ENCODE peak calls at places on chromosome 15, in five cellular contexts. J is PC-9, V is GM23338, P is SK-N-MC, I is DND-41. H is an unnamed sample.

GRCh38 chr15:40293006-40293405 is 10.1 kb upstream of the ANKRD63 start:
- DNase-seq in J (no peak), V (no peak), P (no peak), I (no peak), H (no peak)

GRCh38 chr15:59549339-59549807 is 62.2 kb upstream of the GCNT3 start:
- DNase-seq in J (no peak), V (peak; percentile 65), P (no peak), I (no peak), H (no peak)

GRCh38 chr15:58038426-58039106 is 26.9 kb downstream of the ALDH1A2 start:
- DNase-seq in J (no peak), V (no peak), P (no peak), I (no peak), H (no peak)

GRCh38 chr15:99249270-99249817 is at the start of gene TTC23:
- DNase-seq in J (peak; percentile 41), V (peak; percentile 76), P (peak; percentile 98), I (peak; percentile 40), H (peak; percentile 34)

GRCh38 chr15:22796079-22796478 is 9.6 kb downstream of the NIPA1 start:
- DNase-seq in J (no peak), V (no peak), P (no peak), I (no peak), H (no peak)

GRCh38 chr15:26453914-26454313 is 319.0 kb downstream of the GABRB3 start:
- DNase-seq in J (no peak), V (peak; percentile 58), P (no peak), I (no peak), H (peak; percentile 46)

GRCh38 chr15:70284438-70285214 is 186.9 kb upstream of the TLE3 start:
- DNase-seq in J (no peak), V (no peak), P (no peak), I (peak; percentile 15), H (no peak)

GRCh38 chr15:30885814-30886213 is 17.9 kb upstream of the FAN1 start:
- DNase-seq in J (no peak), V (peak; percentile 68), P (no peak), I (no peak), H (peak; percentile 60)

GRCh38 chr15:27479232-27480140 is 508.5 kb downstream of the GABRG3 start:
- DNase-seq in J (no peak), V (no peak), P (no peak), I (no peak), H (no peak)

GRCh38 chr15:67179411-67179995 is 75.0 kb downstream of the AAGAB start:
- DNase-seq in J (no peak), V (no peak), P (no peak), I (no peak), H (no peak)

GRCh38 chr15:89368566-89369223 is 34.1 kb upstream of the POLG start:
- DNase-seq in J (no peak), V (peak; percentile 82), P (no peak), I (no peak), H (peak; percentile 45)
- TF ChIP-seq EZH2 in J (no peak), V (peak; percentile 44), P (no peak), I (no peak), H (peak; percentile 76)

GRCh38 chr15:65066635-65067333 is 1.0 kb downstream of the RASL12 start:
- DNase-seq in J (no peak), V (peak; percentile 35), P (no peak), I (no peak), H (peak; percentile 45)
- TF ChIP-seq EZH2 in J (no peak), V (no peak), P (no peak), I (no peak), H (no peak)

GRCh38 chr15:74133071-74133702 is 2.8 kb downstream of the ISLR2 start:
- DNase-seq in J (no peak), V (peak; percentile 69), P (no peak), I (no peak), H (peak; percentile 57)
- TF ChIP-seq EZH2 in J (no peak), V (peak; percentile 71), P (no peak), I (no peak), H (peak; percentile 98)

GRCh38 chr15:65355173-65355982 is 22.4 kb downstream of the IGDCC3 start:
- DNase-seq in J (no peak), V (peak; percentile 71), P (no peak), I (no peak), H (peak; percentile 98)
- TF ChIP-seq EZH2 in J (no peak), V (no peak), P (no peak), I (no peak), H (no peak)

GRCh38 chr15:29262738-29263137 is 6.9 kb downstream of the NSMCE3 start:
- DNase-seq in J (no peak), V (no peak), P (no peak), I (no peak), H (no peak)

GRCh38 chr15:29266052-29266572 is 3.5 kb downstream of the NSMCE3 start:
- DNase-seq in J (no peak), V (no peak), P (no peak), I (no peak), H (no peak)

GRCh38 chr15:29263289-29263688 is 6.3 kb downstream of the NSMCE3 start:
- DNase-seq in J (no peak), V (no peak), P (no peak), I (no peak), H (no peak)

GRCh38 chr15:29259233-29259632 is 10.4 kb downstream of the NSMCE3 start:
- DNase-seq in J (no peak), V (peak; percentile 56), P (no peak), I (no peak), H (no peak)

DNA sequence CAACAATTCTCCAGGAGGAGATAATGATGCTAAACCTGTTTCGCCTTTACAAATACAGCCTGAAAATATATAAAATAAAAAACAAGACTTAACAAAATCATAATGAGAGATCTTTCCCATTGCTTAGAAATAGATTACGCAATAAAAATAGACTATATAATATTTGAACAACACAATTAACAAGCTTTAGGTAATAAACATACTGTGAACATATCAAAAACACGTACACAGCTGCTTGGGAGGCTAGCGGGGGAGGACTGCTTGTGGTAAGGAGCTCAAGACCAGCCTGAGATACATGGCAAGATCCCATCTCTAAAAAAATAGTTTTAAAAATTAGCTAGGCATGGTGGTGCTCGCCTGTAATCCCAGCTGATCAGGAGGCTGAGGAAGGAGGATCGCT is 8.7 kb downstream of the NSMCE3 start:
- DNase-seq in J (no peak), V (no peak), P (no peak), I (no peak), H (no peak)
- TF ChIP-seq EZH2 in J (no peak), V (no peak), P (no peak), I (no peak), H (no peak)

GRCh38 chr15:80750591-80750990 is 28.6 kb upstream of the CEMIP start:
- DNase-seq in J (no peak), V (no peak), P (no peak), I (no peak), H (no peak)
- TF ChIP-seq EZH2 in J (no peak), V (no peak), P (no peak), I (no peak), H (no peak)

DNA sequence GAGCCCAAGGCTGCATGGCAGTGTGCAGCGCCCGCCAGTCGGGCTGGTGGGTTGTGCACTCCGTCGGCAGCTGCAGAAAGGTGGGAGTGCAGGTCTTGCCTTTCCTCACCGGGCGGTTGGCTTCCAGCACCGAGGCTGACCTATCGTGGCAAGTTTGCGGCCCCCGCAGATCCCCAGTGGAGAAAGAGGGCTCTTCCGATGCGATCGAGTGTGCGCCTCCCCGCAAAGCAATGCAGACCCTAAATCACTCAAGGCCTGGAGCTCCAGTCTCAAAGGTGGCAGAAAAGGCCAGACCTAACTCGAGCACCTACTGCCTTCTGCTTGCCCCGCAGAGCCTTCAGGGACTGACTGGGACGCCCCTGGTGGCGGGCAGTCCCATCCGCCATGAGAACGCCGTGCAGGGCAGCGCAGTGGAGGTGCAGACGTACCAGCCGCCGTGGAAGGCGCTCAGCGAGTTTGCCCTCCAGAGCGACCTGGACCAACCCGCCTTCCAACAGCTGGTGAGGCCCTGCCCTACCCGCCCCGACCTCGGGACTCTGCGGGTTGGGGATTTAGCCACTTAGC is 4.3 kb downstream of the ISL2 start:
- DNase-seq in J (peak; percentile 47), V (peak; percentile 78), P (no peak), I (no peak), H (peak; percentile 83)
- TF ChIP-seq EZH2 in J (no peak), V (peak; percentile 91), P (no peak), I (no peak), H (peak; percentile 61)

DNA sequence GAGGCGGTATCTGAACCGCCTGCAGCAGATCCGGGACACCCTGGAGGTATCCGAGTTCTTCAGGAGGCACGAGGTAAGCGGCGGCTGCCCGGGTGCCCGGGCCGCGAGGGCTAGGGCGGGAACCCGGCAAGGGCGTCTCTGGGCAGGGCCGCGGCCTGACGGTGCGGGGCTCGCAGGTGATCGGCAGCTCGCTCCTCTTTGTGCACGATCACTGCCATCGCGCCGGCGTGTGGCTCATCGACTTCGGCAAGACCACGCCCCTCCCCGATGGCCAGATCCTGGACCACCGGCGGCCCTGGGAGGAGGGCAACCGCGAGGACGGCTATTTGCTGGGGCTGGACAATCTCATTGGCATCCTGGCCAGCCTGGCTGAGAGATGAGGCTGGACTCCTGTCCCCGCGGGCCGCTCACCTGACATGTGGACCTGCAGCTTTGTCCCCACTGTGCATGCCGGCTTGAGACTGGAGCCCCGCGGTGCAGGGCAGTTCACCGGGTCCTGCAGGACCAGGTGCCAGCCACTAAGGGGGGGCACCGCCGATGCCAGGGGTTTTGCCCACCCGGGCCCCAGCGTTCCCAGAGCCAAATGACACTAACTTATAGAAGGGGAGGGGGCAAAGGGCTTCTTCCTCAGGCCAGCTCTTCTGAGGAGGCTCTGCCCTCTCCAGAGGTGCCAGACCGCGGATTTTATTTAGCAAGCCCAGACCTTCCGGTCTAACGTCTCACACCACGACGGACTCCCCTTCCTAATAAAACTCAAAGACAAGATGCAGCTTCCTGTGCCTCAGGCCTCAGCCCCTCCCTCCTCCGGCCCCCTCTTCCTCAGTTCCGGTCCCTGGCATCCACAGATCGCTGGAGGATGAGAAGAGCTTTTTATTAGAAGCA is 9.4 kb downstream of the ITPKA start:
- DNase-seq in J (no peak), V (peak; percentile 75), P (no peak), I (no peak), H (peak; percentile 75)
- TF ChIP-seq EZH2 in J (no peak), V (no peak), P (no peak), I (no peak), H (peak; percentile 81)

GRCh38 chr15:77631790-77632551 is 741 bp downstream of the LINGO1 start:
- DNase-seq in J (no peak), V (peak; percentile 80), P (no peak), I (no peak), H (peak; percentile 74)
- TF ChIP-seq EZH2 in J (no peak), V (no peak), P (no peak), I (no peak), H (no peak)

H was measured in neural progenitor cell.